ENCODE peak calls at places on chromosomes 5 and 9, in ten cellular contexts. P is PC-9; F is stimulated activated CD8-positive, alpha-beta memory T cell treated with anti-CD3 and anti-CD28 coated beads, Interleukin-12 subunit alpha, Interleukin-12 subunit beta, amount 100 ng/mL, for 4 hours; A is CD8-positive, alpha-beta memory T cell; C is HCT116; R is CD4-positive, alpha-beta T cell; N is stimulated activated naive CD8-positive, alpha-beta T cell treated with anti-CD3 and anti-CD28 coated beads, Interleukin-15, Interleukin-2, amounts not matched to agents 100 U/mL and 50 U/mL, for 24 hours; E is GM12865; T is activated naive CD4-positive, alpha-beta T cell treated with anti-CD3 and anti-CD28 coated beads, Interleukin-2, amount 50 U/mL, for 16 hours; Y is HTR-8/SVneo. K is an unnamed sample.

GRCh38 chr5:1857256-1857600 is 25.5 kb downstream of the IRX4 start:
- DNase-seq in P (no peak), F (no peak), A (no peak), C (no peak), R (no peak), N (no peak), E (no peak), T (no peak), Y (no peak), K (no peak)

GRCh38 chr9:133204993-133205336 is 4.1 kb downstream of the OBP2B start:
- DNase-seq in P (no peak), F (no peak), A (no peak), C (no peak), R (no peak), N (no peak), E (no peak), T (no peak), Y (no peak), K (no peak)

GRCh38 chr5:57456531-57457135 is 26.0 kb downstream of the ACTBL2 start:
- DNase-seq in P (no peak), F (no peak), A (no peak), C (no peak), R (no peak), N (no peak), E (no peak), T (no peak), Y (no peak), K (no peak)

GRCh38 chr9:137828527-137829259 is 48.9 kb upstream of the CACNA1B start:
- DNase-seq in P (peak), F (no peak), A (no peak), C (no peak), R (no peak), N (peak), E (no peak), T (no peak), Y (peak), K (peak)

GRCh38 chr9:18795947-18796705 is 236.9 kb downstream of the SAXO1 start:
- DNase-seq in P (no peak), F (no peak), A (no peak), C (no peak), R (no peak), N (no peak), E (no peak), T (no peak), Y (no peak), K (no peak)

GRCh38 chr9:92032891-92033290 is 82.3 kb downstream of the SPTLC1 start:
- DNase-seq in P (no peak), F (no peak), A (no peak), C (no peak), R (no peak), N (no peak), E (no peak), T (no peak), Y (no peak), K (no peak)

GRCh38 chr9:97809666-97810344 is 43.2 kb upstream of the FOXE1 start:
- DNase-seq in P (peak), F (no peak), A (no peak), C (no peak), R (no peak), N (no peak), E (no peak), T (no peak), Y (no peak), K (no peak)

GRCh38 chr5:74232281-74232680 is 408.2 kb downstream of the ENC1 start:
- DNase-seq in P (peak), F (no peak), A (no peak), C (no peak), R (no peak), N (peak), E (no peak), T (no peak), Y (no peak), K (no peak)

GRCh38 chr5:52007230-52007858 is 624.1 kb downstream of the ISL1 start:
- DNase-seq in P (peak), F (no peak), A (no peak), C (peak), R (no peak), N (no peak), E (peak), T (no peak), Y (peak), K (peak)

GRCh38 chr5:176181271-176181855 is 56.9 kb upstream of the SIMC1 start:
- DNase-seq in P (no peak), F (no peak), A (no peak), C (no peak), R (no peak), N (no peak), E (no peak), T (no peak), Y (no peak), K (no peak)